ENCODE peak calls at places on chromosomes 7 and 10, in four cellular contexts. W is HL-60, O is GM12878, I is K562. H is an unnamed sample.

GRCh38 chr10:113415246-113415645 is 137.6 kb upstream of the HABP2 start:
- DNase-seq in W (no peak), O (no peak), I (no peak), H (no peak)

GRCh38 chr10:14822879-14823755 is 14.7 kb downstream of the CDNF start:
- DNase-seq in W (peak), O (no peak), I (peak), H (peak)

GRCh38 chr10:73552819-73553218 is 38.3 kb downstream of the USP54 start:
- DNase-seq in W (peak), O (no peak), I (no peak), H (no peak)

GRCh38 chr7:44433255-44434022 is 57.0 kb downstream of the NUDCD3 start:
- DNase-seq in W (no peak), O (no peak), I (no peak), H (no peak)

GRCh38 chr10:109341986-109342385 is 581.3 kb downstream of the XPNPEP1 start:
- DNase-seq in W (no peak), O (no peak), I (no peak), H (no peak)

GRCh38 chr10:70461397-70462348 is 16.9 kb upstream of the PALD1 start:
- DNase-seq in W (peak), O (no peak), I (peak), H (peak)

GRCh38 chr10:49627644-49628247 is 13.9 kb downstream of the CHAT start:
- DNase-seq in W (no peak), O (no peak), I (no peak), H (no peak)

GRCh38 chr7:101631224-101631714 is 2.2 kb upstream of the MYL10 start:
- DNase-seq in W (no peak), O (no peak), I (no peak), H (no peak)

GRCh38 chr10:124420254-124420653 is 1.5 kb upstream of the OAT start:
- DNase-seq in W (no peak), O (no peak), I (peak), H (no peak)

GRCh38 chr10:11170993-11171416 is 153.3 kb downstream of the CELF2 start:
- DNase-seq in W (peak), O (no peak), I (no peak), H (no peak)

GRCh38 chr7:97118306-97118917 is 914 bp downstream of the SDHAF3 start:
- DNase-seq in W (peak), O (no peak), I (no peak), H (no peak)

GRCh38 chr10:6173203-6173602 is 29.5 kb upstream of the PFKFB3 start:
- DNase-seq in W (no peak), O (no peak), I (no peak), H (no peak)

GRCh38 chr10:59954296-59954695 is 47.9 kb upstream of the CCDC6 start:
- DNase-seq in W (no peak), O (no peak), I (no peak), H (no peak)

GRCh38 chr7:92057375-92057774 is 76.9 kb downstream of the CYP51A1 start:
- DNase-seq in W (peak), O (no peak), I (no peak), H (no peak)

GRCh38 chr10:122114156-122114747 is 125.3 kb downstream of the TACC2 start:
- DNase-seq in W (no peak), O (no peak), I (no peak), H (no peak)

GRCh38 chr7:152081088-152081487 is 55.6 kb downstream of the GALNT11 start:
- DNase-seq in W (no peak), O (no peak), I (no peak), H (no peak)

GRCh38 chr10:62233494-62234283 is 35.0 kb downstream of the RTKN2 start:
- DNase-seq in W (no peak), O (no peak), I (no peak), H (no peak)

GRCh38 chr10:116353817-116354216 is 29.6 kb downstream of the CCDC172 start:
- DNase-seq in W (no peak), O (no peak), I (no peak), H (no peak)

GRCh38 chr7:123918309-123918708 is 6.7 kb upstream of the SPAM1 start:
- DNase-seq in W (no peak), O (no peak), I (no peak), H (no peak)

GRCh38 chr7:29588900-29589696 is 25.5 kb downstream of the PRR15 start:
- DNase-seq in W (peak), O (peak), I (peak), H (peak)

GRCh38 chr10:86642021-86642420 is 12.3 kb upstream of the OPN4 start:
- DNase-seq in W (no peak), O (no peak), I (no peak), H (no peak)

GRCh38 chr10:69961168-69961863 is 91.3 kb upstream of the MACROH2A2 start:
- DNase-seq in W (no peak), O (no peak), I (no peak), H (no peak)

GRCh38 chr7:55191926-55192692 is 173.0 kb upstream of the LANCL2 start:
- DNase-seq in W (no peak), O (no peak), I (no peak), H (no peak)

GRCh38 chr7:98946389-98946788 is 68.1 kb downstream of the TRRAP start:
- DNase-seq in W (no peak), O (no peak), I (no peak), H (no peak)

GRCh38 chr7:22666732-22667131 is 60.3 kb upstream of the IL6 start:
- DNase-seq in W (no peak), O (no peak), I (peak), H (no peak)

GRCh38 chr10:93788413-93789208 is 30.9 kb downstream of the LGI1 start:
- DNase-seq in W (no peak), O (no peak), I (no peak), H (no peak)

GRCh38 chr10:99331207-99331803 is 2.1 kb downstream of the CNNM1 start:
- DNase-seq in W (no peak), O (no peak), I (no peak), H (no peak)

GRCh38 chr7:38393874-38394273 is 120.4 kb upstream of the TARP start:
- DNase-seq in W (no peak), O (no peak), I (no peak), H (peak)

GRCh38 chr10:63630928-63631685 is 109.9 kb downstream of the REEP3 start:
- DNase-seq in W (no peak), O (no peak), I (no peak), H (no peak)

GRCh38 chr10:110993024-110993693 is 73.8 kb downstream of the SHOC2 start:
- DNase-seq in W (no peak), O (peak), I (no peak), H (no peak)

GRCh38 chr7:81937091-81937490 is 167.2 kb upstream of the HGF start:
- DNase-seq in W (no peak), O (no peak), I (no peak), H (no peak)

DNA sequence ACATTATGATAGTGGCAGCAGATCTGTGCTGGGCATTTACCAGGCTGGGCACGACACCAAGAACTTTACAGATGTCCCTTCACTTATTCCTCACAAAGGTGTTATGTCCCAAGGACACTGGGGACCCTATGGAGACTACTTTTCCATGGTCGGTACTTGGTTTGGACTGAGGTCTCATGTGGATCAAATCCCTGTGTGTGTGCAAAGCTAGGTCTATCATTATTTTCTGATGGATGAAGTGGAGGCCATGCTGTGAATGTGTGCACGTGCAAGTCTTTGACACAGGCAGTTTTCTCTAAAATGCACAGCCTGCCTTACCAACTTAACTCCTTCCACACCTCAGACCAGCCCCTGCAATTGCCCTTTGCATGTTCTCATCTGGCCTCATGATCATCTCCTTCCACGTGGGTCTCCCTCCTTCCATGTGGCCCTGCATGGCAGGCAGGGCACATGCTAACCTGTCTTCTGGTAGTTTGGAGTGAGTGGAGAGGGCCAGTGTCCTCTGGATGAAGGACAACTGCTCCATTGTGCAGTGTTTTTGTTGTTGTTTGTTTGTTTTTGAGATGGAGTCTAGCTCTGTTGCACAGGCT is 16.0 kb upstream of the ZNF273 start:
- DNase-seq in W (no peak), O (no peak), I (no peak), H (no peak)
- TF ChIP-seq SPI1 in W (no peak), O (no peak), I (no peak), H (no peak)

DNA sequence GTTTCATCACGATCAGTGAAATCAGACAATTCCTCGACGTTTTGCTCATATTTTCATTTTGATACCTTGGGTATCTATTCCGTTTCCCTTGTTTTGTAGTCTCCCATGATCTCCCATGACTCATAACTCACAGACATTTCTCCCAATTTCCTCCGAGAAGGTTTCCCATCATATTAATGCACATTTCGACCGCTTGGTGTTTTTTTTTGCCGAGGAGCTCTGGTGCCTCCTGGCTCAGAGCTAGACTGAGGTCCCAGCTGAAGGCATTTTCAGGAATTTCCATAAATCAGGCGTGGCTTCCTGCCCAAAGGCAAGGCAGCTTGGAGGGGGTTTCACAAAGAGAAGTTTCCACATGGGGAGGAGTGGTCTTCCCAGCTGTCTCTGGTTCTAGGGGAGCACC is 148.2 kb upstream of the TNS3 start:
- DNase-seq in W (no peak), O (no peak), I (no peak), H (no peak)
- TF ChIP-seq SPI1 in W (no peak), O (no peak), I (no peak), H (no peak)

DNA sequence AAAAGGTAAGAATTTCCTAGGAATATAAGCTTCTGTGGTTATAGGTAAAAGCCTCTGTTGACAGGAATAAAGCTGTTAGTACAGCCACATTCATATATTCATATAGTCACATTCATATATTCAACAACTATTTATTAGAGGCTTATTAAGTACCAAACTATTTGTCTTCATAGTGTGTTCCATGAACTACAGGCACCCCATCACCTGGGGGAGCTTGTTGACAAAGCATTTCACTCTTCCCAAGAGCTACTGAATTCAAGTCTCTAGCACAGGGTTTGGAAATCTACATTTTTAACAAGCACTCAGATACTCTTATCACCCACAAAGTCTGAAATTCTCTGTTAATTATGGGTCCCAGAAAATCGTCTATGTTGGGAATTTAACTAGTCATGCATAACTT is 110.6 kb downstream of the RNLS start:
- DNase-seq in W (no peak), O (no peak), I (no peak), H (no peak)
- TF ChIP-seq SPI1 in W (no peak), O (no peak), I (no peak), H (no peak)

DNA sequence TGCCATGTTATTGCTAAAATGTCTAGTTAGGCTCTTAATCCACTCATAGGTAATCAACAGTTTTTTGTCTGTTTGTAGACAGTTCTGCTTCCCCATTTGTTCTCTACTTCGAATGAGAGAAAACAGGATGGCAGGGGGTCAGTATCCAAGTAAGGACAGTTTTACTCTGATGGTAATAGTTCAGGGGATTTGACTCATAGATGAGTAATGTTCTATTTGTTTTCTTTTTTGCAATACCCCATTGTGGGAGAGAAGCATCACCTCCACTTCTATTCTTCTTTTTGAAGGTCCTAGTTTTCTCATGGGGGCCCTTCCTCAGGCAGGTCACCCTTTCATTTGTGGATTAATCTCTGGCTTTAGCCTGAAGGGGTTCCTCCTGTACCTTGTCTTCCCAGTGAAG is 13.9 kb downstream of the PCLO start:
- DNase-seq in W (no peak), O (no peak), I (no peak), H (no peak)
- TF ChIP-seq SPI1 in W (no peak), O (no peak), I (no peak), H (no peak)

GRCh38 chr10:101782811-101783735 is at the start of gene NPM3:
- DNase-seq in W (peak), O (no peak), I (peak), H (peak)
- TF ChIP-seq SPI1 in W (no peak), O (no peak), I (no peak), H (peak)

GRCh38 chr7:94687810-94688209 is 31.9 kb upstream of the SGCE start:
- DNase-seq in W (no peak), O (no peak), I (no peak), H (no peak)
- TF ChIP-seq SPI1 in W (no peak), O (no peak), I (no peak), H (no peak)

GRCh38 chr7:28293529-28293835 is 112.9 kb upstream of the JAZF1 start:
- DNase-seq in W (no peak), O (no peak), I (no peak), H (no peak)

GRCh38 chr7:28299556-28299955 is 112.8 kb upstream of the CREB5 start:
- DNase-seq in W (no peak), O (no peak), I (no peak), H (no peak)

GRCh38 chr7:28298870-28299484 is 113.3 kb upstream of the CREB5 start:
- DNase-seq in W (no peak), O (no peak), I (peak), H (no peak)

GRCh38 chr7:28297821-28298439 is 114.4 kb upstream of the CREB5 start:
- DNase-seq in W (no peak), O (no peak), I (no peak), H (no peak)

GRCh38 chr7:28296571-28297483 is 115.5 kb upstream of the CREB5 start:
- DNase-seq in W (peak), O (no peak), I (peak), H (no peak)
- TF ChIP-seq SPI1 in W (no peak), O (no peak), I (no peak), H (no peak)

GRCh38 chr7:142002179-142002578 is 6.5 kb downstream of the MGAM start:
- DNase-seq in W (no peak), O (no peak), I (no peak), H (no peak)

GRCh38 chr7:142000244-142000643 is 4.6 kb downstream of the MGAM start:
- DNase-seq in W (no peak), O (no peak), I (no peak), H (no peak)

GRCh38 chr7:142006577-142006976 is 10.9 kb downstream of the MGAM start:
- DNase-seq in W (no peak), O (no peak), I (no peak), H (no peak)

GRCh38 chr7:141999219-141999618 is 3.5 kb downstream of the MGAM start:
- DNase-seq in W (no peak), O (no peak), I (no peak), H (no peak)

DNA sequence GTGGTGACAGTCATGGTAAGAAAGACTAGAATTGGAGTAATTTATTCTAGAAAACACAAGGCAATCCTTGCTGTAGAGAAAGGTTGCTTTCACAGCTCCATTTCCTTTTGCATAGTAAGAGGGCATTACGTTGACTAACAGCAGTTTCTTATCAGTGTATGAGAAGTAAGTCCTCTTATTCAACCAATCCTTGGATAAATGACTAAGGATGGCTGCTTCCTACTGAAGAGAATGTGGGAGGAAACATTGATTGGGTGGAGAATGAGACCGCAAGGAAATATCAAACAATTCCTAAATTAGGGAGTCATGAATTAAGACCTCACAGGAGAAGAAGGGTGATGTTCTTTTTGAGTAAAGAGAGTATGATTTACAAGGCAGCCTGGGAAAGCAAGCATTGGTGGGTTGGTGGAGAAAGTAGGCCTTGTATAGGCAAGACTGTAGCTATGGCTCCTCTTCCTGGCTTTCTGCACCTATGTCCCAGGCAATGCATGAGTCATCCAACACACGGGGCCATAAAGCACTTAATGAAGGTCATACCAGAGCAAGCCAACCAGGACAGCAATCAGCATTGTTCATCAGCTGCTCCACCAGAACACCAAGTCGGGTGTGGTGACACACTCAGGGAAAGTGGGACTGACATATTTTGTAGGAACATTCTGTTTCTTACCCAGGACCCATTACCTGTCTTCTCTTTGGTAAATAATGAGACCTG is 5.6 kb downstream of the MGAM start:
- DNase-seq in W (no peak), O (no peak), I (no peak), H (no peak)
- TF ChIP-seq SPI1 in W (no peak), O (no peak), I (no peak), H (no peak)

DNA sequence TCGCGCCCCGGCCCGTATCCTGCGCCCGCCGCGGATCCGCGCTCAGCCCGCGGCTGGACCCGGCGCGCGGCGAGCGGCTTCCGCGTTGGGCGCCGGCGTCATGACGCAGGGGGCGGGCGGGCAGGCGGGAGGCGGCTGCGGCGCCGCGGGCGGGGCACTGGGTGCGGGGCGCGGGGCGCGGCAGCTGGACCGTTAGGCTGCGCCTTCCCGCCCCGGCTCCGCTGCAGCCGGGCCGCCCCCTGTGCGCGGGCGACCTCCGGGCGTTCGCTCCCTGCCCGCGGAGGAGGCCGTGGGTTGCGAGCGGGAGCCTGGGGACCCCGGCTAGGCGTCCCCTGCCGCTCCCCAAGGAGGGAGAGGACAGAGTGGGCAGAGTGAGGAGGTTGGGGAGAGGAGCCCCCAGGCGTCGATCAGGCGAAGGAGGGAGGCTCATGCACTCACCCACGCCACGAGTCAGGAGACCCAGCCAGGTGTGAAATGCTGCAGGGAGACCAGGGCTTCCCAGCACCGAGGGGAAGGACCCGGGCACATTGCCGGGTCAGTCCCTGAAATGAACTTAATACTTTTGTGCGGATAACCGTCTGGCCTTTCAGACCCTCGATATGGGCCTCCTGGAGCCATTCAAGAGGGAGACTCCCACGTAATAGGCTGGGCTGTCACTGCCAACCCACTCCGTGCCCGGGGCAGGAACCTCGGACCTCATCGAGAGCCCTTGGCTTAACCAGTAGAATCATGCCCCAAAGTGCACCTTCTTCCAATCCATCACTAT is at the start of gene PIP4K2A:
- DNase-seq in W (peak), O (no peak), I (peak), H (peak)
- TF ChIP-seq SPI1 in W (no peak), O (no peak), I (no peak), H (no peak)

GRCh38 chr10:19629559-19629958 is 186.7 kb upstream of the PLXDC2 start:
- DNase-seq in W (no peak), O (no peak), I (no peak), H (no peak)
- TF ChIP-seq SPI1 in W (no peak), O (no peak), I (no peak), H (no peak)

H was measured in GM12891.